ENCODE peak calls at places on chromosome 6, in ten cellular contexts. I is neural progenitor cell, K is HepG2, U is fibroblast of lung, O is mammary epithelial cell, L is hepatocyte, Q is H1, C is MM.1S, H is GM23338, X is DND-41. R is an unnamed sample.

GRCh38 chr6:11983306-11983705 is 28.8 kb upstream of the HIVEP1 start:
- DNase-seq in I (no peak), K (no peak), U (no peak), O (no peak), L (no peak), Q (no peak), C (no peak), H (no peak), X (no peak), R (no peak)

GRCh38 chr6:15427360-15428070 is 181.6 kb downstream of the JARID2 start:
- DNase-seq in I (no peak), K (no peak), U (no peak), O (peak; percentile 46), L (no peak), Q (no peak), C (no peak), H (peak; percentile 54), X (no peak), R (no peak)

GRCh38 chr6:83192456-83192855 is 609 bp downstream of the PGM3 start:
- DNase-seq in I (no peak), K (no peak), U (peak; percentile 31), O (peak; percentile 43), L (no peak), Q (no peak), C (no peak), H (no peak), X (no peak), R (no peak)

GRCh38 chr6:20833881-20834515 is 299.7 kb downstream of the CDKAL1 start:
- DNase-seq in I (peak; percentile 31), K (no peak), U (no peak), O (peak; percentile 58), L (no peak), Q (no peak), C (no peak), H (peak; percentile 72), X (no peak), R (no peak)

GRCh38 chr6:42929928-42930360 is 664 bp downstream of the CNPY3 start:
- DNase-seq in I (no peak), K (no peak), U (peak; percentile 78), O (peak; percentile 72), L (peak; percentile 78), Q (no peak), C (peak; percentile 69), H (no peak), X (peak; percentile 87), R (peak; percentile 36)

GRCh38 chr6:136274062-136274461 is 15.6 kb downstream of the BCLAF1 start:
- DNase-seq in I (no peak), K (no peak), U (no peak), O (no peak), L (no peak), Q (no peak), C (no peak), H (no peak), X (no peak), R (no peak)

GRCh38 chr6:151240861-151241642 is 1.3 kb downstream of the AKAP12 start:
- DNase-seq in I (peak; percentile 75), K (no peak), U (peak; percentile 88), O (peak; percentile 66), L (peak; percentile 64), Q (no peak), C (no peak), H (peak; percentile 71), X (no peak), R (peak; percentile 48)

GRCh38 chr6:47952640-47953039 is 158.4 kb downstream of the PTCHD4 start:
- DNase-seq in I (no peak), K (no peak), U (no peak), O (no peak), L (no peak), Q (no peak), C (no peak), H (no peak), X (no peak), R (no peak)

GRCh38 chr6:144134176-144134575 is 16.1 kb upstream of the STX11 start:
- DNase-seq in I (no peak), K (no peak), U (peak; percentile 12), O (no peak), L (no peak), Q (no peak), C (no peak), H (no peak), X (no peak), R (no peak)

GRCh38 chr6:119891638-119892037 is 542.1 kb upstream of the MAN1A1 start:
- DNase-seq in I (no peak), K (no peak), U (no peak), O (no peak), L (no peak), Q (no peak), C (no peak), H (no peak), X (no peak), R (no peak)

GRCh38 chr6:119894801-119895200 is 545.2 kb upstream of the MAN1A1 start:
- DNase-seq in I (no peak), K (no peak), U (no peak), O (no peak), L (no peak), Q (no peak), C (no peak), H (no peak), X (no peak), R (no peak)

GRCh38 chr6:119891206-119891605 is 541.6 kb upstream of the MAN1A1 start:
- DNase-seq in I (no peak), K (no peak), U (no peak), O (no peak), L (no peak), Q (no peak), C (no peak), H (no peak), X (no peak), R (no peak)

GRCh38 chr6:119896806-119897205 is 547.2 kb upstream of the MAN1A1 start:
- DNase-seq in I (no peak), K (no peak), U (no peak), O (no peak), L (no peak), Q (no peak), C (no peak), H (no peak), X (no peak), R (no peak)

DNA sequence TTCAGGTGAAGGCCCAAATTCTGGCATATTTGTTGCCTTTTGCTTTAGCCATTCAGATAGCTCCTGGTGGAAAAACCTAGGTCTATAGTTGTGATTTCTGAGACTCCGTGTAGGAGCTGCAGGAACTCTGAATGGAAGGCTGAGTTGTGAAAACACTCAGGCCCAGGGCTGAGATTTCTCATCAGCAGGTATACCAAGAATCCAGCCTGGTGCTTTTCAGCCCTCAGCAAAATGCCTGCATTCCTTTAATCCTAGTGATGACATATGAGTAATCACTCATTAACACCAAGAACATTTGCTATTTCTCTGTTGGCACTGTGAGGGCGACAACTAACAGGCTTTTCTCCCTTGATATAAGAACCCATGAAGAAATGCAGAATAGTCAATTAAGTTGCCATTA is 546.1 kb upstream of the MAN1A1 start:
- DNase-seq in I (no peak), K (no peak), U (no peak), O (no peak), L (no peak), Q (no peak), C (no peak), H (no peak), X (no peak), R (no peak)
- TF ChIP-seq CTCF in I (no peak), K (no peak), U (no peak), O (no peak), L (no peak), Q (no peak), C (no peak), H (no peak), X (no peak), R (no peak)

GRCh38 chr6:138107078-138107751 is at the start of gene PERP:
- DNase-seq in I (peak; percentile 79), K (peak; percentile 68), U (peak; percentile 56), O (peak; percentile 89), L (peak; percentile 93), Q (no peak), C (peak; percentile 74), H (peak; percentile 66), X (no peak), R (peak; percentile 78)
- H3K4me2 ChIP-seq in I (peak within 1 kb of the TSS; percentile 97), K (peak within 1 kb of the TSS; percentile 95), U (peak within 1 kb of the TSS; percentile 79), O (peak within 1 kb of the TSS; percentile 91), L (peak within 1 kb of the TSS; percentile 94), Q (peak within 1 kb of the TSS; percentile 95), C (peak within 1 kb of the TSS; percentile 97), H (peak within 1 kb of the TSS; percentile 85), X (no peak within 1 kb of the TSS), R (peak within 1 kb of the TSS; percentile 94)

DNA sequence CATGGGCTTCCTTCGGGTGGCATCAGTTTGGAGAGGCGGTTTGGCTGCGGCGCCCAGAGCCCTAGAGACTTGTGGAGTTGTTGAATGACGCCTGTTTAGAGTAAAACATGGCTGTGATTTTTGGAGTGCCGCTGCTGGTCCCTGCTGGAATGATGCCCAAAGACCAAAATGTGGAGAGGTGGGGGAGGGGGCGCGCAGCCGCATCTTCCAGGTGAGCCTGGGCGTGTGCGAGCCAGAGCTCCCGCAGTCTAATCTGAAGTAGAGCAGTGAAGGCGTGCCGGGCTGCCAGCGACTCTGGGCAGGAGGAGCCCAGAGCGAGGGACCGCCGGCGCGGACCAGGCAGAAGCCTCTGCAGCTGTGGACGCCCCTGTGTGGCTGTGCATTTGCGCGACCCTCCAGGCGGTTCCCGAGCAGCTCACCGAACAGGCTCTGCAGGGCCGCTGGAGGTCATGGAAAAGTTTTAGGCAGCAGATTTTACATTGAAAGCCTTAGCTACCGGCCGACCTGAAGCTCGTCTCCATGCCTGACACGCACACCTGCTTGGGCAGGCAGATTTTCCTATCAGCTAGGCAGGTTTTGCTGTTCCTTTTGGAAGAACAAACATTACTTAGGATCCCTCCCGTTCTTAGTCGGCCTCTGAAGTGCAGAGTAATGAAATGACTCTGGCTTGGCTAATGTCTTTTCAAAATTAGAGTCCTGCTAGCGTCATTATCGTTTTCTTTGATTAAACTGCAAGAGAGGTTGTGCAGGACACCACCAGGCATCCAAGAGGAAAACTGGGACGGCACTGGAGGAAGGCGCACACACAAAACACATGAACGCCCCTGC is 298.2 kb downstream of the PHACTR1 start:
- DNase-seq in I (peak; percentile 70), K (no peak), U (no peak), O (no peak), L (peak; percentile 35), Q (no peak), C (no peak), H (peak; percentile 83), X (no peak), R (no peak)
- TF ChIP-seq EZH2 in I (peak; percentile 56), K (no peak), U (no peak), O (peak; percentile 14), L (peak; percentile 53), Q (no peak), C (no peak), H (no peak), X (no peak), R (no peak)

DNA sequence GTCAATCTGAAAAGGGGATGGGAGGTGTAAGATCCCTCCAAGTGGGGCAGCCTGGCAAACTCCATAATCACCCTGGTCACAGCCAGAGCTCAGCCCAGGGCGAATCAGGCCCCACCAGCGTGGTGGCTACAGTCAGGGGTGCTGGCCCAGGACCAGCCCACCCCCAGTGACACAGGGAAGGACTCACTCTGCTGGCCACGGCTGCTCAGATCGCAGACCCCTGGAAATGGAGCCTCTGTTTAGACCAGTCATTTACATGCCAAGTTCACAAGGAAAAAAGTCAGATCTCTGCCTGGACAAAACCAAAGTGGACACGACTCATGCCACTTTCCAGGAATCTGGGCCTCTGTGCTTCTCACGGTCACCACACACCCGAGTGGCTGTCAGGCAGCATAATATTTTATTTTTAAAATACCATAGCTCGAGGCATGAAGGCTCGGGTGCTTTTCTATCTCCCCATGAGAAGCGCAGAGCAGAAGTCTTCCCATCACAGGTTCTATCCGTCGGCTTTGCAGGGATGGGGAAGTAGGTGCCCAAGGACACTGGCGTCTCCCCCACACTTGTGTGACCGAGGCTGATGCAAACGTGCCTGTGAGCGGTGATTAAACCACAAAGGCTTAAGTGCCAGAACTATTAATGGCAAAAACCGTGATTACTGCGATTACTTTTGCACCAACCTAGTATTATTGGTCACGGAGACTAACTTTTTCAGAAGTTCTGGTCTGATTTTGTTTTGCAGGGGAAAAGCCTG is 13.0 kb downstream of the PXDC1 start:
- DNase-seq in I (no peak), K (no peak), U (no peak), O (no peak), L (no peak), Q (no peak), C (no peak), H (no peak), X (no peak), R (no peak)
- TF ChIP-seq CTCF in I (no peak), K (no peak), U (no peak), O (no peak), L (no peak), Q (no peak), C (no peak), H (no peak), X (no peak), R (no peak)

R was measured in PC-9.